ENCODE peak calls at places on chromosomes 7 and 10, in ten cellular contexts. O is substantia nigra; J is endodermal cell; Y is kidney; F is suprapubic skin; W is kidney epithelial cell; Q is Right ventricle myocardium superior; L is activated T-cell treated with anti-CD3 and anti-CD28 coated beads, Interleukin-2, amount 50 U/mL, for 4 hours; B is activated effector memory CD4-positive, alpha-beta T cell treated with Interleukin-2 at 50 U/mL for 16 hours; H is anterior cingulate cortex. M is an unnamed sample.

GRCh38 chr7:133061357-133061756 is 20.5 kb downstream of the CHCHD3 start:
- DNase-seq in O (no peak), J (no peak), Y (no peak), F (no peak), W (no peak), Q (no peak), L (no peak), B (no peak), H (no peak), M (no peak)

GRCh38 chr7:15839415-15840100 is 153.1 kb upstream of the MEOX2 start:
- DNase-seq in O (no peak), J (peak), Y (peak), F (peak), W (no peak), Q (peak), L (no peak), B (no peak), H (no peak), M (no peak)

GRCh38 chr7:30266686-30267085 is 17.7 kb upstream of the ZNRF2 start:
- DNase-seq in O (no peak), J (no peak), Y (no peak), F (no peak), W (no peak), Q (no peak), L (no peak), B (no peak), H (no peak), M (no peak)

GRCh38 chr7:45269192-45269591 is 111.6 kb downstream of the RAMP3 start:
- DNase-seq in O (no peak), J (no peak), Y (no peak), F (no peak), W (no peak), Q (no peak), L (no peak), B (no peak), H (no peak), M (no peak)

GRCh38 chr7:128215281-128215680 is 25.8 kb upstream of the LEP start:
- DNase-seq in O (no peak), J (no peak), Y (no peak), F (no peak), W (no peak), Q (no peak), L (no peak), B (no peak), H (no peak), M (no peak)

GRCh38 chr7:46764100-46764941 is 817.6 kb downstream of the TNS3 start:
- DNase-seq in O (no peak), J (no peak), Y (no peak), F (no peak), W (peak), Q (no peak), L (no peak), B (no peak), H (no peak), M (no peak)

GRCh38 chr10:31034041-31034918 is 2.6 kb upstream of the ZNF438 start:
- DNase-seq in O (no peak), J (no peak), Y (no peak), F (no peak), W (peak), Q (no peak), L (no peak), B (no peak), H (no peak), M (no peak)

GRCh38 chr7:150937848-150938561 is 40.1 kb downstream of the KCNH2 start:
- DNase-seq in O (no peak), J (no peak), Y (peak), F (peak), W (no peak), Q (no peak), L (no peak), B (peak), H (no peak), M (peak)

M was measured in upper lobe of right lung.